ENCODE peak calls at places on chromosomes 1 and 21, in eight cellular contexts. R, Q, F, J, X, H, Z and T are unnamed samples.

GRCh38 chr1:184698001-184698400 is 56.7 kb downstream of the EDEM3 start:
- DNase-seq in R (no peak), Q (no peak), F (no peak), J (no peak), X (no peak), H (no peak), Z (no peak), T (no peak)

GRCh38 chr1:43509007-43509739 is 21.5 kb upstream of the PTPRF start:
- DNase-seq in R (no peak), Q (no peak), F (no peak), J (no peak), X (no peak), H (no peak), Z (no peak), T (no peak)

GRCh38 chr1:56803561-56804156 is 15.5 kb downstream of the FYB2 start:
- DNase-seq in R (no peak), Q (peak; percentile 26), F (peak; percentile 10), J (peak; percentile 45), X (peak; percentile 56), H (no peak), Z (no peak), T (no peak)

GRCh38 chr1:238606896-238607295 is 716.2 kb upstream of the ZP4 start:
- DNase-seq in R (no peak), Q (no peak), F (peak; percentile 47), J (no peak), X (no peak), H (no peak), Z (no peak), T (no peak)

GRCh38 chr1:54273837-54274192 is 73.8 kb downstream of the MRPL37 start:
- DNase-seq in R (peak; percentile 69), Q (no peak), F (no peak), J (peak; percentile 98), X (peak; percentile 42), H (peak; percentile 93), Z (no peak), T (no peak)

GRCh38 chr1:19033926-19034680 is 77.6 kb upstream of the IFFO2 start:
- DNase-seq in R (no peak), Q (no peak), F (peak; percentile 56), J (no peak), X (peak; percentile 3), H (no peak), Z (no peak), T (no peak)

GRCh38 chr1:91835087-91835521 is 50.8 kb downstream of the TGFBR3 start:
- DNase-seq in R (no peak), Q (no peak), F (no peak), J (no peak), X (no peak), H (no peak), Z (no peak), T (no peak)

GRCh38 chr21:34022557-34023335 is 50.6 kb upstream of the MRPS6 start:
- DNase-seq in R (no peak), Q (no peak), F (no peak), J (no peak), X (no peak), H (peak; percentile 68), Z (no peak), T (no peak)

GRCh38 chr1:150010388-150011115 is at the start of gene OTUD7B:
- DNase-seq in R (peak; percentile 66), Q (peak; percentile 69), F (peak; percentile 84), J (peak; percentile 89), X (peak; percentile 91), H (peak; percentile 94), Z (peak; percentile 89), T (peak; percentile 90)
- TF ChIP-seq POLR2A in R (peak; percentile 80), Q (peak; percentile 72), F (peak; percentile 41), J (peak; percentile 80), X (peak; percentile 86), H (peak; percentile 74), Z (peak; percentile 42), T (peak; percentile 84)

DNA sequence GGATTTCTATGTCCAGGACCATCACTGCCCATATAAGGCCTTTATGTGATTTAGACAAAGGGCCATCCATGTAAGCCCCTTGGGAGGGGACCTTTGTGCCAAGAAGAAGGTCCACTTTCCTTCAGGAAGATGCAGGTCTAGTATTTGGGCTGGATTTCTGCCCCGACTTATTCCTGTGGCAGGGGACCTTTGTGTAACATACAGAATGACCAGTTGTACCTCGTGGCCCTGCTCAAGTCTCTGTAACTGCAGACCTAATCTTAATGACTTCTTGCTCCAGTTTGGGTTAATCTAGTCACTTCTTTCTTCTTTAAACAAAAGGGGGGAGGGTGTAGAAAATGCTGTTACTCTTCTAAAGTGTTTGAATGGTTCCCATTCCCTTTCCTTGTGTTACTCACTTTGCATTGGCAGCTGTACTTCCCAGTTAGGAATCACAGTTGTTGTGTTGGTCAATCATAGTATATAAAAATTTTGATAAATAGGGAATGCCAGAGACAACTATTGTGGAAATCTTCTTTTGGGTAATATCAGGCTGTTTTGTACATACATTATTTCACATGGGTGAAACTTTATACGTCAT is 54.2 kb downstream of the MIGA1 start:
- DNase-seq in R (no peak), Q (no peak), F (no peak), J (no peak), X (no peak), H (no peak), Z (no peak), T (no peak)
- H3K4me1 ChIP-seq in R (no peaks in the 10 kb centered on the region), Q (peaks cover 42% of the 10 kb centered on the region), F (peaks cover 15% of the 10 kb centered on the region), J (no peaks in the 10 kb centered on the region), X (peaks cover 24% of the 10 kb centered on the region), H (peaks cover 65% of the 10 kb centered on the region), Z (peaks cover 18% of the 10 kb centered on the region), T (peaks cover 61% of the 10 kb centered on the region)

DNA sequence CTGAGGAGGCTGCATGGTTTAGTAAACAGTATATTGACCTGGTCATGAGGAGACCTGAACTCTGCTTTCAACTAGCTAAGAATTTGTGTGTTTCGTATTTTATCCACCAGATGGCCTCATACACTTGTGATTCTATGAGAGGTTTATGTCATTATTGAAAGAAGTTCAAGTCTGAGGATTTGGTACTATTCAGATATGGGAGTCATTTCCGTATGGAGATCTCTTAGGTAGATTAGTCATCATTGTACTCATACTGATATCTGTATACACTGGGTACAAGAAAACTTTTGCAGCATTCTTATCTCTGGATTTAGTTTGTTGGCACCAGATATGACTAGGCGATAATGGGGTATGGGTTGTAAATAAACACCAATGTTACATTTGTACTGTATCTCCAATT is 26.6 kb downstream of the ATF6 start:
- DNase-seq in R (no peak), Q (peak; percentile 51), F (peak; percentile 93), J (peak; percentile 32), X (no peak), H (no peak), Z (no peak), T (no peak)
- TF ChIP-seq CTCF in R (peak; percentile 64), Q (peak; percentile 78), F (peak; percentile 76), J (no peak), X (peak; percentile 53), H (peak; percentile 81), Z (peak; percentile 72), T (peak; percentile 46)

GRCh38 chr1:222589462-222590302 is at the start of gene TAF1A:
- DNase-seq in R (peak; percentile 75), Q (peak; percentile 87), F (peak; percentile 74), J (peak; percentile 92), X (peak; percentile 92), H (peak; percentile 94), Z (peak; percentile 84), T (peak; percentile 89)
- TF ChIP-seq POLR2A in R (no peak), Q (peak; percentile 51), F (no peak), J (peak; percentile 92), X (peak; percentile 41), H (no peak), Z (no peak), T (no peak)

DNA sequence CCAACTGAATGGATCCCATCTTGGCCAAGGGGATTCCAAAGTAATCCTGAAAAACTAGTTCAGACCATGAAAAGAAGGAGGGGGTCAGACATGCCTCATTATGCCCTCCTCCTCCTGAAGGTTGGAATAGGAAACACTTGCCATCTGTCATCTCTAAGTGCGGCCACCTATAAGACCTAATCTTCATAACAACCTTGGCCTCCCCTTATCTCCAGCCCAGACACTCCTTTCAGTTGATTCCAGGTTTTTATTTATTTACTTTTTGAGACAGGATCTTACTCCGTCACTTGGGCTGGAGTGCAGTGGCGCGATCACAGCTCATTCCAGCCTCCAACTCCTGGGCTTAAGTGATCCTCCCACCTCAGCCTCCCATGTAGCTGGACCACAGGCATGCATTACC is 19.7 kb downstream of the SNAP47 start:
- DNase-seq in R (no peak), Q (no peak), F (no peak), J (no peak), X (no peak), H (no peak), Z (no peak), T (no peak)
- H3K4me1 ChIP-seq in R (no peaks in the 10 kb centered on the region), Q (peaks cover 9% of the 10 kb centered on the region), F (peaks cover 28% of the 10 kb centered on the region), J (peaks cover 21% of the 10 kb centered on the region), X (peaks cover 19% of the 10 kb centered on the region), H (peaks cover 69% of the 10 kb centered on the region), Z (no peaks in the 10 kb centered on the region), T (peaks cover 13% of the 10 kb centered on the region)

DNA sequence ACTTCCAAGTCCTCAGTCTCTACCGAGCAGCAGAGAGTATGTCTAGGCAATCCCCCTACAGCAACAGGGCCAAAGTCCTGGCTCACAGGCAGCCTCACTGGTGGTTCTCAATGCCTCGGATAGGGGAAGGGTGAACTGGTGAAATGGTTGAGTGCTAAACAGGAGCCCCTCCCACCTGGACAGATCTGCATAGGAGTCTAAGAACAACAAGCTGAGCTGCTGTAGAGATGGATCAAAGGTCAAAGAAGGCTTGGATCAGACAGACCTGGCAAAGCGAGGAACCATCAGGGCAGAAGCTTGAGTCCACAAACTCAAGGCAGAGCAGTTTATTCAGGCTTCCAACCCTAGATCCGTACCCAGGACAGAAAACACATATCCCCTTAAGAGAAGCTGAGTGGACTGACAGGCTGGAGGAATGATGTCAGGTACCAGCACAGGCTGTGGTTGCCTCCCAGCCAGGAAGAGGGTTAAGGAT is 31.8 kb downstream of the RABIF start:
- DNase-seq in R (no peak), Q (no peak), F (no peak), J (no peak), X (peak; percentile 51), H (no peak), Z (no peak), T (no peak)
- TF ChIP-seq CTCF in R (no peak), Q (no peak), F (no peak), J (no peak), X (no peak), H (no peak), Z (no peak), T (no peak)